ENCODE peak calls at places on chromosomes 7 and 10, in four cellular contexts. C is breast epithelium, I is GM12892, K is gastrocnemius medialis. R is an unnamed sample.

GRCh38 chr10:80333985-80334384 is 22.6 kb downstream of the DYDC1 start:
- DNase-seq in K (no peak), I (no peak), C (no peak), R (no peak)

GRCh38 chr7:147547252-147547897 is 1043.2 kb upstream of the C7orf33 start:
- DNase-seq in I (no peak), K (no peak), C (no peak), R (peak)

GRCh38 chr10:14396441-14397048 is 65.8 kb upstream of the FRMD4A start:
- DNase-seq in C (no peak), I (no peak), K (no peak), R (no peak)

GRCh38 chr10:120580651-120581259 is 123.7 kb downstream of the PLPP4 start:
- DNase-seq in C (no peak), I (no peak), K (no peak), R (no peak)

GRCh38 chr7:134355925-134356324 is 39.2 kb upstream of the SLC35B4 start:
- DNase-seq in I (no peak), K (no peak), C (peak), R (no peak)

GRCh38 chr7:69817835-69818646 is 219.8 kb downstream of the AUTS2 start:
- DNase-seq in C (no peak), I (no peak), K (no peak), R (no peak)

GRCh38 chr7:112876877-112877276 is 86.7 kb upstream of the TMEM168 start:
- DNase-seq in I (no peak), C (no peak), K (no peak), R (no peak)

GRCh38 chr10:47421057-47421952 is 37.2 kb upstream of the ZNF488 start:
- DNase-seq in C (no peak), K (no peak), I (no peak), R (no peak)

GRCh38 chr10:42983595-42983990 is 93.3 kb upstream of the RET start:
- DNase-seq in I (no peak), K (no peak), C (no peak), R (no peak)

GRCh38 chr10:129207276-129207675 is 259.8 kb upstream of the MGMT start:
- DNase-seq in I (no peak), K (no peak), C (peak), R (no peak)

GRCh38 chr10:129772472-129773358 is 191.4 kb downstream of the EBF3 start:
- DNase-seq in K (no peak), I (no peak), C (peak), R (no peak)

GRCh38 chr10:60565492-60565891 is 175.8 kb upstream of the ANK3 start:
- DNase-seq in K (no peak), C (no peak), I (no peak), R (no peak)

GRCh38 chr7:150849204-150849775 is 3.0 kb upstream of the AOC1 start:
- DNase-seq in C (no peak), K (no peak), I (no peak), R (no peak)
- TF ChIP-seq POLR2A in C (no peak), K (no peak), I (no peak), R (no peak)

GRCh38 chr10:75111367-75111905 is at the start of gene SAMD8:
- DNase-seq in I (peak), K (peak), C (peak), R (peak)
- TF ChIP-seq POLR2A in I (peak), K (peak), C (peak), R (peak)

GRCh38 chr7:150381096-150381495 is 2.0 kb downstream of the ZNF775 start:
- DNase-seq in C (no peak), I (no peak), K (no peak), R (no peak)

GRCh38 chr7:150378853-150379589 is at the start of gene ZNF775:
- DNase-seq in I (peak), C (peak), K (peak), R (peak)

GRCh38 chr7:150381785-150382122 is 2.6 kb downstream of the ZNF775 start:
- DNase-seq in K (no peak), I (no peak), C (no peak), R (no peak)

GRCh38 chr7:150379590-150380379 is 655 bp downstream of the ZNF775 start:
- DNase-seq in K (no peak), C (no peak), I (no peak), R (peak)

GRCh38 chr7:150380463-150380862 is 1.3 kb downstream of the ZNF775 start:
- DNase-seq in K (no peak), C (no peak), I (no peak), R (no peak)
- TF ChIP-seq POLR2A in K (no peak), C (no peak), I (peak), R (no peak)

DNA sequence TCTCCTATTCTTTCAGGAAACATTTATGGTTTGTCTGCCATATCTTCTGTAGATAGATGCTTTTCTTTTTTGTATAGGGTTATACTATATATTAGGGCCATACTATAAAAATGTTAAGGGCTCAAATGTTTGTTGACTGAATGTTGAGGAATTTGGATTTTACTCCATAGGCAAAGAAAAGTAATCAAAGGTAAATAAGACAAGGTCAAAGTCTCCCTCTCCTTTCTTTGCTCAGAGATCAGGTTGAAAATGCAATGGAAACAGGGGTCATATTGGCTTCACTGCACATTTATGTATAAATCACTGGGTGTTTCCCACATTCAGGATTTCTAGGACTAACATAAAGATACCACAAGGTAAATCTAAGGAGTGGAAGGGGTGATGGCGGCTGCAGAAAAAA is 291.4 kb upstream of the FZD8 start:
- DNase-seq in C (no peak), K (no peak), I (no peak), R (no peak)
- TF ChIP-seq POLR2A in C (no peak), K (no peak), I (no peak), R (no peak)

GRCh38 chr7:964401-965231 is 10.1 kb upstream of the ADAP1 start:
- DNase-seq in K (peak), I (no peak), C (no peak), R (no peak)
- TF ChIP-seq POLR2A in K (no peak), I (no peak), C (no peak), R (no peak)

GRCh38 chr10:131891929-131892816 is 8.6 kb upstream of the PPP2R2D start:
- DNase-seq in C (no peak), K (no peak), I (no peak), R (no peak)
- TF ChIP-seq POLR2A in C (no peak), K (no peak), I (no peak), R (no peak)

DNA sequence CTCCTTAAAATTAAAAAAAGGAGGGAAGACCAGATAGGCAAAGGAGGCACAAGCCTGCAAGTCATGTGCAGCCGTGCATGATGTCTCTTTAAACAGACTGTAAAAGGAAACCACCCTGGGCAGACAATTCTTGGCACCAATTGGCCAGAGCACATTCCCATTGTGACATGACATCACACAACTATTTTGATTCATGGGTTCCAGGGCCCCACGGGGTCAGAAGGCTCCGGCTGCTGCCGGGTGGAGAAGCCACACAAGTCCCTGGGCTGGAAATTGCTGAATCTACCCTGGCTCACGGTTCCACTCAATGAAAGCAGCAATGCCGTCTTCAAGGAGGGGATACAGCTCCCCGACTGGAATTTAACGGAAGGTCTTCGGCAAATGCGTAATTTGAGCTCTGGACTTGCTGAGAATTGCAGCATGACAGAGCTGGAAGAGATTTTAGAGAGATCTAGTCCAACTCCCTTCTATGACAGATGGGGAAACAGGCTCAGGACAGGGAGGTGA is 140.5 kb downstream of the PRKAG2 start:
- DNase-seq in K (peak), C (peak), I (no peak), R (peak)
- TF ChIP-seq POLR2A in K (peak), C (no peak), I (no peak), R (peak)